ENCODE peak calls at places on chromosomes 13 and 19, in eight cellular contexts. One of them, this sample, is unnamed.

GRCh38 chr13:36915106-36915505 is 4.9 kb downstream of the SMAD9 start:
- DNase-seq in suprapubic skin: no peak
- DNase-seq in thoracic aorta: no peak
- DNase-seq in psoas muscle: no peak
- DNase-seq in CD4-positive, alpha-beta T cell: no peak
- DNase-seq in body of pancreas: no peak
- DNase-seq in RWPE1: no peak
- DNase-seq in left ventricle myocardium inferior: no peak
- DNase-seq in this sample: no peak

GRCh38 chr13:94710881-94711560 is 1.3 kb downstream of the SOX21 start:
- DNase-seq in CD4-positive, alpha-beta T cell: no peak
- DNase-seq in thoracic aorta: no peak
- DNase-seq in left ventricle myocardium inferior: no peak
- DNase-seq in suprapubic skin: no peak
- DNase-seq in psoas muscle: no peak
- DNase-seq in body of pancreas: no peak
- DNase-seq in RWPE1: peak
- DNase-seq in this sample: no peak

GRCh38 chr19:33677745-33678426 is 56.1 kb downstream of the CHST8 start:
- DNase-seq in left ventricle myocardium inferior: no peak
- DNase-seq in suprapubic skin: peak
- DNase-seq in CD4-positive, alpha-beta T cell: no peak
- DNase-seq in RWPE1: peak
- DNase-seq in thoracic aorta: no peak
- DNase-seq in body of pancreas: no peak
- DNase-seq in psoas muscle: no peak
- DNase-seq in this sample: no peak

GRCh38 chr19:39024875-39025641 is 7.3 kb downstream of the FBXO27 start:
- DNase-seq in RWPE1: no peak
- DNase-seq in body of pancreas: no peak
- DNase-seq in CD4-positive, alpha-beta T cell: no peak
- DNase-seq in psoas muscle: no peak
- DNase-seq in suprapubic skin: no peak
- DNase-seq in thoracic aorta: no peak
- DNase-seq in left ventricle myocardium inferior: no peak
- DNase-seq in this sample: no peak

GRCh38 chr13:109160887-109161669 is 531.7 kb downstream of the MYO16 start:
- DNase-seq in left ventricle myocardium inferior: no peak
- DNase-seq in suprapubic skin: no peak
- DNase-seq in psoas muscle: no peak
- DNase-seq in CD4-positive, alpha-beta T cell: no peak
- DNase-seq in thoracic aorta: no peak
- DNase-seq in RWPE1: peak
- DNase-seq in body of pancreas: no peak
- DNase-seq in this sample: no peak

GRCh38 chr13:114131581-114132418 is 623 bp downstream of the RASA3 start:
- DNase-seq in thoracic aorta: no peak
- DNase-seq in suprapubic skin: no peak
- DNase-seq in psoas muscle: peak
- DNase-seq in body of pancreas: peak
- DNase-seq in RWPE1: no peak
- DNase-seq in left ventricle myocardium inferior: peak
- DNase-seq in CD4-positive, alpha-beta T cell: peak
- DNase-seq in this sample: no peak

GRCh38 chr13:97407540-97407939 is 26.4 kb upstream of the RAP2A start:
- DNase-seq in RWPE1: no peak
- DNase-seq in thoracic aorta: no peak
- DNase-seq in suprapubic skin: no peak
- DNase-seq in body of pancreas: no peak
- DNase-seq in psoas muscle: no peak
- DNase-seq in left ventricle myocardium inferior: no peak
- DNase-seq in CD4-positive, alpha-beta T cell: no peak
- DNase-seq in this sample: no peak

GRCh38 chr19:30711296-30711695 is 339.1 kb downstream of the ZNF536 start:
- DNase-seq in left ventricle myocardium inferior: no peak
- DNase-seq in psoas muscle: no peak
- DNase-seq in body of pancreas: no peak
- DNase-seq in thoracic aorta: no peak
- DNase-seq in CD4-positive, alpha-beta T cell: no peak
- DNase-seq in suprapubic skin: no peak
- DNase-seq in RWPE1: no peak
- DNase-seq in this sample: no peak

GRCh38 chr19:34232566-34233481 is 21.5 kb upstream of the GARRE1 start:
- DNase-seq in RWPE1: peak
- DNase-seq in body of pancreas: peak
- DNase-seq in psoas muscle: peak
- DNase-seq in CD4-positive, alpha-beta T cell: no peak
- DNase-seq in left ventricle myocardium inferior: peak
- DNase-seq in thoracic aorta: no peak
- DNase-seq in suprapubic skin: no peak
- DNase-seq in this sample: peak

GRCh38 chr13:101453784-101454201 is 1.3 kb downstream of the ITGBL1 start:
- DNase-seq in RWPE1: no peak
- DNase-seq in left ventricle myocardium inferior: peak
- DNase-seq in suprapubic skin: no peak
- DNase-seq in thoracic aorta: no peak
- DNase-seq in CD4-positive, alpha-beta T cell: no peak
- DNase-seq in body of pancreas: peak
- DNase-seq in psoas muscle: no peak
- DNase-seq in this sample: no peak

GRCh38 chr19:21143846-21144245 is 2.0 kb downstream of the ZNF431 start:
- DNase-seq in psoas muscle: no peak
- DNase-seq in body of pancreas: no peak
- DNase-seq in CD4-positive, alpha-beta T cell: no peak
- DNase-seq in left ventricle myocardium inferior: no peak
- DNase-seq in thoracic aorta: no peak
- DNase-seq in RWPE1: peak
- DNase-seq in suprapubic skin: no peak
- DNase-seq in this sample: no peak

GRCh38 chr19:19443902-19444693 is 38.6 kb downstream of the GATAD2A start:
- DNase-seq in psoas muscle: no peak
- DNase-seq in suprapubic skin: no peak
- DNase-seq in body of pancreas: no peak
- DNase-seq in thoracic aorta: no peak
- DNase-seq in RWPE1: no peak
- DNase-seq in CD4-positive, alpha-beta T cell: no peak
- DNase-seq in left ventricle myocardium inferior: no peak
- DNase-seq in this sample: no peak
- H3K27ac ChIP-seq in psoas muscle: no peak
- H3K27ac ChIP-seq in suprapubic skin: no peak
- H3K27ac ChIP-seq in body of pancreas: peak
- H3K27ac ChIP-seq in thoracic aorta: peak
- H3K27ac ChIP-seq in RWPE1: peak
- H3K27ac ChIP-seq in CD4-positive, alpha-beta T cell: no peak
- H3K27ac ChIP-seq in left ventricle myocardium inferior: peak
- H3K27ac ChIP-seq in this sample: no peak

GRCh38 chr13:42041684-42042035 is 6.8 kb upstream of the DGKH start:
- DNase-seq in psoas muscle: peak
- DNase-seq in left ventricle myocardium inferior: peak
- DNase-seq in thoracic aorta: peak
- DNase-seq in CD4-positive, alpha-beta T cell: no peak
- DNase-seq in suprapubic skin: no peak
- DNase-seq in body of pancreas: peak
- DNase-seq in RWPE1: peak
- DNase-seq in this sample: peak
- H3K27ac ChIP-seq in psoas muscle: peak
- H3K27ac ChIP-seq in left ventricle myocardium inferior: peak
- H3K27ac ChIP-seq in thoracic aorta: peak
- H3K27ac ChIP-seq in CD4-positive, alpha-beta T cell: no peak
- H3K27ac ChIP-seq in suprapubic skin: no peak
- H3K27ac ChIP-seq in body of pancreas: peak
- H3K27ac ChIP-seq in RWPE1: peak
- H3K27ac ChIP-seq in this sample: peak

DNA sequence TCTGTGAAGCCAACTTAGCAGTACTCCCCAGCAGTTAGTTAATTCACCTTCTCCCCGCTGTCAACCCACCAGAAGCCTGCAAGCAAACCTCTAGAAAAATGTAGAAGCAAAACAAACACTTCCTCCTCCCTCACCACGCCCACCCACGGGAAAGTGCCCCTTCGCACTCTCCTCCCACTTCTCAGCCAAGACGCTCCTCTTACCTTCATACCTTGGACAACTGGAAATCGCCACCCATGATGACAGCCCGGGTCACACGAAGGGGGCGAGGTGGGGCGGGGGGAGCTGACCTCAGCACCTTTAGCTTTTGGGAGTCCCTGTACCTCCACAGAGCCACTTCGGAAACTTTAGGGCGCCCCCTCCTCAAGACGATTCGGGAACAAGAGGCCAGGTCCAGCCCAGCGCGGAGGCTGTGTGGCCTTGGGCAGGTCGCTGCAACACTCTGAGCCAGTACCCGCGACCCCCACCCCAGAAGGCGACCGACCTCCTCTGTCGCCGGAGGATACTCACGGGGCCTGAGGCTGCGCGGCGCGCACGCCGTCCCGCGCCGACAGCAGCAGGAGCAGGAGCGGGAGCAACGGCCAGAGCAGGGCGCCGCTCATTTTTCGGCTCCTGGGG is 460 bp downstream of the CPAMD8 start:
- DNase-seq in thoracic aorta: no peak
- DNase-seq in body of pancreas: no peak
- DNase-seq in suprapubic skin: no peak
- DNase-seq in psoas muscle: no peak
- DNase-seq in CD4-positive, alpha-beta T cell: no peak
- DNase-seq in RWPE1: no peak
- DNase-seq in left ventricle myocardium inferior: no peak
- DNase-seq in this sample: no peak
- H3K27ac ChIP-seq in thoracic aorta: no peak
- H3K27ac ChIP-seq in body of pancreas: no peak
- H3K27ac ChIP-seq in suprapubic skin: no peak
- H3K27ac ChIP-seq in psoas muscle: no peak
- H3K27ac ChIP-seq in CD4-positive, alpha-beta T cell: no peak
- H3K27ac ChIP-seq in RWPE1: no peak
- H3K27ac ChIP-seq in left ventricle myocardium inferior: peak
- H3K27ac ChIP-seq in this sample: no peak

GRCh38 chr19:1873524-1874473 is 10.4 kb upstream of the KLF16 start:
- DNase-seq in suprapubic skin: no peak
- DNase-seq in left ventricle myocardium inferior: peak
- DNase-seq in body of pancreas: peak
- DNase-seq in RWPE1: no peak
- DNase-seq in thoracic aorta: no peak
- DNase-seq in CD4-positive, alpha-beta T cell: no peak
- DNase-seq in psoas muscle: no peak
- DNase-seq in this sample: peak

GRCh38 chr19:1871630-1872029 is 8.3 kb upstream of the KLF16 start:
- DNase-seq in RWPE1: no peak
- DNase-seq in CD4-positive, alpha-beta T cell: no peak
- DNase-seq in left ventricle myocardium inferior: no peak
- DNase-seq in body of pancreas: no peak
- DNase-seq in psoas muscle: no peak
- DNase-seq in suprapubic skin: no peak
- DNase-seq in thoracic aorta: no peak
- DNase-seq in this sample: no peak

GRCh38 chr19:1872807-1873523 is 9.6 kb upstream of the KLF16 start:
- DNase-seq in suprapubic skin: no peak
- DNase-seq in RWPE1: no peak
- DNase-seq in body of pancreas: no peak
- DNase-seq in left ventricle myocardium inferior: no peak
- DNase-seq in thoracic aorta: no peak
- DNase-seq in CD4-positive, alpha-beta T cell: no peak
- DNase-seq in psoas muscle: no peak
- DNase-seq in this sample: no peak

GRCh38 chr19:1874554-1875185 is 10.6 kb downstream of the ABHD17A start:
- DNase-seq in body of pancreas: no peak
- DNase-seq in CD4-positive, alpha-beta T cell: no peak
- DNase-seq in thoracic aorta: no peak
- DNase-seq in RWPE1: no peak
- DNase-seq in suprapubic skin: no peak
- DNase-seq in psoas muscle: no peak
- DNase-seq in left ventricle myocardium inferior: no peak
- DNase-seq in this sample: no peak

GRCh38 chr19:1875646-1876493 is 9.4 kb downstream of the ABHD17A start:
- DNase-seq in thoracic aorta: peak
- DNase-seq in left ventricle myocardium inferior: peak
- DNase-seq in RWPE1: peak
- DNase-seq in psoas muscle: peak
- DNase-seq in CD4-positive, alpha-beta T cell: peak
- DNase-seq in suprapubic skin: peak
- DNase-seq in body of pancreas: peak
- DNase-seq in this sample: peak
- H3K27ac ChIP-seq in thoracic aorta: peak
- H3K27ac ChIP-seq in left ventricle myocardium inferior: peak
- H3K27ac ChIP-seq in RWPE1: peak
- H3K27ac ChIP-seq in psoas muscle: peak
- H3K27ac ChIP-seq in CD4-positive, alpha-beta T cell: peak
- H3K27ac ChIP-seq in suprapubic skin: peak
- H3K27ac ChIP-seq in body of pancreas: peak
- H3K27ac ChIP-seq in this sample: peak

GRCh38 chr19:57560049-57560491 is 407 bp upstream of the ZNF550 start:
- DNase-seq in left ventricle myocardium inferior: peak
- DNase-seq in psoas muscle: peak
- DNase-seq in body of pancreas: no peak
- DNase-seq in CD4-positive, alpha-beta T cell: no peak
- DNase-seq in RWPE1: peak
- DNase-seq in suprapubic skin: no peak
- DNase-seq in thoracic aorta: no peak
- DNase-seq in this sample: peak
- H3K27ac ChIP-seq in left ventricle myocardium inferior: peak
- H3K27ac ChIP-seq in psoas muscle: peak
- H3K27ac ChIP-seq in body of pancreas: peak
- H3K27ac ChIP-seq in CD4-positive, alpha-beta T cell: no peak
- H3K27ac ChIP-seq in RWPE1: peak
- H3K27ac ChIP-seq in suprapubic skin: peak
- H3K27ac ChIP-seq in thoracic aorta: no peak
- H3K27ac ChIP-seq in this sample: no peak

GRCh38 chr19:47331490-47331889 is 485 bp upstream of the C5AR2 start:
- DNase-seq in thoracic aorta: no peak
- DNase-seq in CD4-positive, alpha-beta T cell: no peak
- DNase-seq in body of pancreas: no peak
- DNase-seq in suprapubic skin: no peak
- DNase-seq in left ventricle myocardium inferior: no peak
- DNase-seq in psoas muscle: no peak
- DNase-seq in RWPE1: no peak
- DNase-seq in this sample: no peak
- H3K27ac ChIP-seq in thoracic aorta: no peak
- H3K27ac ChIP-seq in CD4-positive, alpha-beta T cell: no peak
- H3K27ac ChIP-seq in body of pancreas: no peak
- H3K27ac ChIP-seq in suprapubic skin: no peak
- H3K27ac ChIP-seq in left ventricle myocardium inferior: peak
- H3K27ac ChIP-seq in psoas muscle: no peak
- H3K27ac ChIP-seq in RWPE1: peak
- H3K27ac ChIP-seq in this sample: no peak

GRCh38 chr13:26558912-26559485 is 1.5 kb downstream of the WASF3 start:
- DNase-seq in psoas muscle: no peak
- DNase-seq in RWPE1: no peak
- DNase-seq in suprapubic skin: no peak
- DNase-seq in left ventricle myocardium inferior: no peak
- DNase-seq in thoracic aorta: no peak
- DNase-seq in CD4-positive, alpha-beta T cell: no peak
- DNase-seq in body of pancreas: no peak
- DNase-seq in this sample: no peak
- H3K27ac ChIP-seq in psoas muscle: no peak
- H3K27ac ChIP-seq in RWPE1: no peak
- H3K27ac ChIP-seq in suprapubic skin: no peak
- H3K27ac ChIP-seq in left ventricle myocardium inferior: no peak
- H3K27ac ChIP-seq in thoracic aorta: no peak
- H3K27ac ChIP-seq in CD4-positive, alpha-beta T cell: no peak
- H3K27ac ChIP-seq in body of pancreas: no peak
- H3K27ac ChIP-seq in this sample: no peak

GRCh38 chr19:1361601-1362384 is 21.9 kb upstream of the NDUFS7 start:
- DNase-seq in thoracic aorta: no peak
- DNase-seq in suprapubic skin: no peak
- DNase-seq in psoas muscle: no peak
- DNase-seq in body of pancreas: no peak
- DNase-seq in CD4-positive, alpha-beta T cell: no peak
- DNase-seq in RWPE1: no peak
- DNase-seq in left ventricle myocardium inferior: no peak
- DNase-seq in this sample: no peak
- H3K27ac ChIP-seq in thoracic aorta: peak
- H3K27ac ChIP-seq in suprapubic skin: peak
- H3K27ac ChIP-seq in psoas muscle: no peak
- H3K27ac ChIP-seq in body of pancreas: peak
- H3K27ac ChIP-seq in CD4-positive, alpha-beta T cell: no peak
- H3K27ac ChIP-seq in RWPE1: peak
- H3K27ac ChIP-seq in left ventricle myocardium inferior: peak
- H3K27ac ChIP-seq in this sample: peak